ENCODE peak calls at places on chromosome 22, in seven cellular contexts. One of them, this sample, is unnamed.

GRCh38 chr22:29799217-29799680 is 32.1 kb downstream of the UQCR10 start:
- DNase-seq in H1: no peak
- DNase-seq in SK-N-SH: peak
- DNase-seq in K562: peak
- DNase-seq in GM12891: no peak
- DNase-seq in HepG2: peak
- DNase-seq in GM12878: no peak
- DNase-seq in this sample: no peak

GRCh38 chr22:40819741-40820140 is 595 bp upstream of the SLC25A17 start:
- DNase-seq in H1: no peak
- DNase-seq in SK-N-SH: peak
- DNase-seq in K562: no peak
- DNase-seq in GM12891: no peak
- DNase-seq in HepG2: no peak
- DNase-seq in GM12878: no peak
- DNase-seq in this sample: no peak

GRCh38 chr22:36587289-36588154 is 58.6 kb upstream of the EIF3D start:
- DNase-seq in H1: no peak
- DNase-seq in SK-N-SH: no peak
- DNase-seq in K562: no peak
- DNase-seq in GM12891: no peak
- DNase-seq in HepG2: no peak
- DNase-seq in GM12878: no peak
- DNase-seq in this sample: no peak

GRCh38 chr22:40665312-40665711 is 14.0 kb upstream of the MCHR1 start:
- DNase-seq in H1: no peak
- DNase-seq in SK-N-SH: no peak
- DNase-seq in K562: no peak
- DNase-seq in GM12891: no peak
- DNase-seq in HepG2: no peak
- DNase-seq in GM12878: no peak
- DNase-seq in this sample: no peak

GRCh38 chr22:33496112-33496511 is 424.2 kb downstream of the LARGE1 start:
- DNase-seq in H1: no peak
- DNase-seq in SK-N-SH: no peak
- DNase-seq in K562: no peak
- DNase-seq in GM12891: no peak
- DNase-seq in HepG2: no peak
- DNase-seq in GM12878: no peak
- DNase-seq in this sample: no peak

GRCh38 chr22:50531546-50532352 is 1.9 kb upstream of the TYMP start:
- DNase-seq in H1: peak
- DNase-seq in SK-N-SH: peak
- DNase-seq in K562: no peak
- DNase-seq in GM12891: peak
- DNase-seq in HepG2: no peak
- DNase-seq in GM12878: no peak
- DNase-seq in this sample: peak

GRCh38 chr22:38191746-38192474 is 9.9 kb upstream of the MAFF start:
- DNase-seq in H1: no peak
- DNase-seq in SK-N-SH: no peak
- DNase-seq in K562: no peak
- DNase-seq in GM12891: no peak
- DNase-seq in HepG2: no peak
- DNase-seq in GM12878: no peak
- DNase-seq in this sample: no peak

GRCh38 chr22:24952837-24953293 is 349 bp downstream of the KIAA1671 start:
- DNase-seq in H1: peak
- DNase-seq in SK-N-SH: peak
- DNase-seq in K562: no peak
- DNase-seq in GM12891: peak
- DNase-seq in HepG2: peak
- DNase-seq in GM12878: no peak
- DNase-seq in this sample: no peak

GRCh38 chr22:20026996-20027601 is 6.2 kb downstream of the TANGO2 start:
- DNase-seq in H1: no peak
- DNase-seq in SK-N-SH: no peak
- DNase-seq in K562: no peak
- DNase-seq in GM12891: no peak
- DNase-seq in HepG2: no peak
- DNase-seq in GM12878: no peak
- DNase-seq in this sample: no peak

GRCh38 chr22:27531782-27532530 is 269.6 kb downstream of the MN1 start:
- DNase-seq in H1: no peak
- DNase-seq in SK-N-SH: no peak
- DNase-seq in K562: no peak
- DNase-seq in GM12891: no peak
- DNase-seq in HepG2: no peak
- DNase-seq in GM12878: no peak
- DNase-seq in this sample: no peak

GRCh38 chr22:23240639-23241389 is 60.5 kb downstream of the BCR start:
- DNase-seq in H1: no peak
- DNase-seq in SK-N-SH: peak
- DNase-seq in K562: peak
- DNase-seq in GM12891: no peak
- DNase-seq in HepG2: no peak
- DNase-seq in GM12878: no peak
- DNase-seq in this sample: no peak

GRCh38 chr22:48923909-48924475 is 903.7 kb downstream of the BRD1 start:
- DNase-seq in H1: peak
- DNase-seq in SK-N-SH: no peak
- DNase-seq in K562: no peak
- DNase-seq in GM12891: no peak
- DNase-seq in HepG2: no peak
- DNase-seq in GM12878: no peak
- DNase-seq in this sample: no peak

GRCh38 chr22:23365524-23365923 is 185.2 kb downstream of the BCR start:
- DNase-seq in H1: no peak
- DNase-seq in SK-N-SH: no peak
- DNase-seq in K562: no peak
- DNase-seq in GM12891: no peak
- DNase-seq in HepG2: no peak
- DNase-seq in GM12878: no peak
- DNase-seq in this sample: no peak

GRCh38 chr22:24225044-24225601 is 19.8 kb downstream of the GGT5 start:
- DNase-seq in H1: no peak
- DNase-seq in SK-N-SH: peak
- DNase-seq in K562: no peak
- DNase-seq in GM12891: no peak
- DNase-seq in HepG2: no peak
- DNase-seq in GM12878: no peak
- DNase-seq in this sample: no peak

GRCh38 chr22:23137905-23138520 is 3.8 kb downstream of the RSPH14 start:
- DNase-seq in H1: no peak
- DNase-seq in SK-N-SH: no peak
- DNase-seq in K562: peak
- DNase-seq in GM12891: no peak
- DNase-seq in HepG2: no peak
- DNase-seq in GM12878: peak
- DNase-seq in this sample: no peak

GRCh38 chr22:17675584-17675983 is 37.0 kb downstream of the BCL2L13 start:
- DNase-seq in H1: no peak
- DNase-seq in SK-N-SH: no peak
- DNase-seq in K562: no peak
- DNase-seq in GM12891: no peak
- DNase-seq in HepG2: no peak
- DNase-seq in GM12878: no peak
- DNase-seq in this sample: no peak

GRCh38 chr22:32823024-32823730 is 21.7 kb downstream of the TIMP3 start:
- DNase-seq in H1: peak
- DNase-seq in SK-N-SH: peak
- DNase-seq in K562: peak
- DNase-seq in GM12891: no peak
- DNase-seq in HepG2: peak
- DNase-seq in GM12878: no peak
- DNase-seq in this sample: no peak

GRCh38 chr22:19518568-19519030 is 5.6 kb downstream of the CLDN5 start:
- DNase-seq in H1: no peak
- DNase-seq in SK-N-SH: no peak
- DNase-seq in K562: no peak
- DNase-seq in GM12891: no peak
- DNase-seq in HepG2: no peak
- DNase-seq in GM12878: no peak
- DNase-seq in this sample: no peak

GRCh38 chr22:47918276-47918928 is 1156.0 kb downstream of the TBC1D22A start:
- DNase-seq in H1: no peak
- DNase-seq in SK-N-SH: no peak
- DNase-seq in K562: no peak
- DNase-seq in GM12891: peak
- DNase-seq in HepG2: no peak
- DNase-seq in GM12878: peak
- DNase-seq in this sample: peak

GRCh38 chr22:37454857-37455686 is 27.8 kb upstream of the ELFN2 start:
- DNase-seq in H1: no peak
- DNase-seq in SK-N-SH: no peak
- DNase-seq in K562: peak
- DNase-seq in GM12891: no peak
- DNase-seq in HepG2: peak
- DNase-seq in GM12878: no peak
- DNase-seq in this sample: no peak

GRCh38 chr22:39428597-39429071 is 28.2 kb upstream of the MGAT3 start:
- DNase-seq in H1: peak
- DNase-seq in SK-N-SH: no peak
- DNase-seq in K562: no peak
- DNase-seq in GM12891: no peak
- DNase-seq in HepG2: no peak
- DNase-seq in GM12878: no peak
- DNase-seq in this sample: no peak

GRCh38 chr22:20430101-20430640 is 7.5 kb downstream of the SCARF2 start:
- DNase-seq in H1: no peak
- DNase-seq in SK-N-SH: no peak
- DNase-seq in K562: peak
- DNase-seq in GM12891: no peak
- DNase-seq in HepG2: no peak
- DNase-seq in GM12878: no peak
- DNase-seq in this sample: no peak

DNA sequence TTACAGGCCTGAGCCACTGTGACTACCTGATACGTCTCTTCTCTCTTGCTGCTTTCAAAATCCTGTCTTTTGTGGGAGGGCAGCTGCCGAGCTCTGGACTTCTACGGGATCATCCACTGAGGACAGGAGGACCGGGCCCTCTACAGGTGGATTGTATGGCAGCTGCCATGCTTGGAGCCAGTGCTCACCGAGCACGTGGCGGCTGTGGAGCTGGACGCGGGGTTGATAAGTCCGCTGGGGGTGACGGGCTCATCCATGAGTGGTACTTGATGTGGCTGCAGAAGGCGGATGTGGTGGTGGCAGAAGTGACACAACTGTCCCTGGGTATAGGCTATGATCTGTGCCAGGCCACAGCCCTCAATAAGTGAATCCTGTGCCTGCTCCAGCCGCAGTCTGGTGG is 1.8 kb upstream of the CYP2D6 start:
- DNase-seq in H1: no peak
- DNase-seq in SK-N-SH: no peak
- DNase-seq in K562: no peak
- DNase-seq in GM12891: no peak
- DNase-seq in HepG2: no peak
- DNase-seq in GM12878: no peak
- DNase-seq in this sample: no peak
- TF ChIP-seq TAF1 in H1: no peak
- TF ChIP-seq TAF1 in SK-N-SH: no peak
- TF ChIP-seq TAF1 in K562: no peak
- TF ChIP-seq TAF1 in GM12891: no peak
- TF ChIP-seq TAF1 in HepG2: no peak
- TF ChIP-seq TAF1 in GM12878: no peak
- TF ChIP-seq TAF1 in this sample: no peak

GRCh38 chr22:45647532-45648225 is 24.0 kb upstream of the ATXN10 start:
- DNase-seq in H1: no peak
- DNase-seq in SK-N-SH: no peak
- DNase-seq in K562: no peak
- DNase-seq in GM12891: no peak
- DNase-seq in HepG2: no peak
- DNase-seq in GM12878: no peak
- DNase-seq in this sample: no peak
- TF ChIP-seq TAF1 in H1: no peak
- TF ChIP-seq TAF1 in SK-N-SH: no peak
- TF ChIP-seq TAF1 in K562: no peak
- TF ChIP-seq TAF1 in GM12891: no peak
- TF ChIP-seq TAF1 in HepG2: no peak
- TF ChIP-seq TAF1 in GM12878: no peak
- TF ChIP-seq TAF1 in this sample: no peak

GRCh38 chr22:35467788-35468187 is 67.8 kb downstream of the MCM5 start:
- DNase-seq in H1: no peak
- DNase-seq in SK-N-SH: peak
- DNase-seq in K562: no peak
- DNase-seq in GM12891: no peak
- DNase-seq in HepG2: no peak
- DNase-seq in GM12878: no peak
- DNase-seq in this sample: no peak
- TF ChIP-seq TAF1 in H1: no peak
- TF ChIP-seq TAF1 in SK-N-SH: no peak
- TF ChIP-seq TAF1 in K562: no peak
- TF ChIP-seq TAF1 in GM12891: no peak
- TF ChIP-seq TAF1 in HepG2: no peak
- TF ChIP-seq TAF1 in GM12878: no peak
- TF ChIP-seq TAF1 in this sample: no peak

GRCh38 chr22:28563636-28564035 is 116.0 kb downstream of the TTC28 start:
- DNase-seq in H1: no peak
- DNase-seq in SK-N-SH: no peak
- DNase-seq in K562: no peak
- DNase-seq in GM12891: no peak
- DNase-seq in HepG2: no peak
- DNase-seq in GM12878: no peak
- DNase-seq in this sample: no peak
- TF ChIP-seq TAF1 in H1: no peak
- TF ChIP-seq TAF1 in SK-N-SH: no peak
- TF ChIP-seq TAF1 in K562: no peak
- TF ChIP-seq TAF1 in GM12891: no peak
- TF ChIP-seq TAF1 in HepG2: no peak
- TF ChIP-seq TAF1 in GM12878: no peak
- TF ChIP-seq TAF1 in this sample: no peak

GRCh38 chr22:44369916-44370804 is 57.4 kb upstream of the SHISAL1 start:
- DNase-seq in H1: no peak
- DNase-seq in SK-N-SH: peak
- DNase-seq in K562: no peak
- DNase-seq in GM12891: no peak
- DNase-seq in HepG2: no peak
- DNase-seq in GM12878: no peak
- DNase-seq in this sample: no peak
- TF ChIP-seq TAF1 in H1: no peak
- TF ChIP-seq TAF1 in SK-N-SH: no peak
- TF ChIP-seq TAF1 in K562: no peak
- TF ChIP-seq TAF1 in GM12891: no peak
- TF ChIP-seq TAF1 in HepG2: no peak
- TF ChIP-seq TAF1 in GM12878: no peak
- TF ChIP-seq TAF1 in this sample: no peak

GRCh38 chr22:43838161-43838560 is 24.2 kb downstream of the SULT4A1 start:
- DNase-seq in H1: no peak
- DNase-seq in SK-N-SH: no peak
- DNase-seq in K562: no peak
- DNase-seq in GM12891: no peak
- DNase-seq in HepG2: no peak
- DNase-seq in GM12878: no peak
- DNase-seq in this sample: no peak
- TF ChIP-seq TAF1 in H1: no peak
- TF ChIP-seq TAF1 in SK-N-SH: no peak
- TF ChIP-seq TAF1 in K562: no peak
- TF ChIP-seq TAF1 in GM12891: no peak
- TF ChIP-seq TAF1 in HepG2: no peak
- TF ChIP-seq TAF1 in GM12878: no peak
- TF ChIP-seq TAF1 in this sample: no peak

This sample was measured in GM12892.